ENCODE peak calls at places on chromosomes 1 and 21, in seven cellular contexts. V, M, F, Z, Q, A and N are unnamed samples.

GRCh38 chr21:45976666-45977335 is 4.8 kb upstream of the COL6A1 start:
- DNase-seq in A (no peak), F (no peak), Q (no peak), Z (no peak), M (no peak), V (no peak), N (no peak)

GRCh38 chr1:197868751-197869501 is 33.5 kb upstream of the C1orf53 start:
- DNase-seq in A (peak), Z (peak), F (peak), M (peak), V (no peak), Q (peak), N (peak)

GRCh38 chr1:207302618-207303408 is 18.7 kb upstream of the CD55 start:
- DNase-seq in Z (no peak), A (no peak), F (no peak), V (no peak), Q (no peak), M (no peak), N (no peak)

GRCh38 chr1:50645147-50645546 is 221.9 kb upstream of the DMRTA2 start:
- DNase-seq in F (no peak), Q (no peak), V (no peak), A (no peak), M (no peak), Z (peak), N (no peak)

GRCh38 chr1:235160965-235161684 is at the start of gene RBM34:
- DNase-seq in M (peak), V (peak), F (peak), Z (peak), Q (peak), A (peak), N (peak)

GRCh38 chr1:23592209-23592905 is 33.1 kb upstream of the ID3 start:
- DNase-seq in F (no peak), A (no peak), M (no peak), Z (no peak), Q (no peak), V (no peak), N (no peak)

GRCh38 chr1:185244015-185244747 is 72.9 kb downstream of the IVNS1ABP start:
- DNase-seq in A (peak), V (no peak), Z (no peak), M (peak), F (no peak), Q (peak), N (peak)

GRCh38 chr1:98556521-98557158 is 104.9 kb upstream of the SNX7 start:
- DNase-seq in F (no peak), A (peak), V (no peak), Q (no peak), Z (peak), M (no peak), N (peak)

GRCh38 chr1:54425152-54425584 is 19.0 kb upstream of the SSBP3 start:
- DNase-seq in A (no peak), M (no peak), F (no peak), Z (peak), V (peak), Q (no peak), N (no peak)

GRCh38 chr1:160371346-160371631 is 4.4 kb downstream of the NHLH1 start:
- DNase-seq in M (no peak), Q (no peak), A (no peak), F (no peak), V (no peak), Z (no peak), N (no peak)

GRCh38 chr1:93980320-93980744 is 71.1 kb upstream of the GCLM start:
- DNase-seq in A (peak), Z (peak), V (no peak), Q (no peak), M (no peak), F (no peak), N (peak)

GRCh38 chr1:156677616-156678596 is 699 bp upstream of the NES start:
- DNase-seq in V (peak), M (peak), Q (peak), F (no peak), Z (peak), A (peak), N (peak)